ENCODE peak calls at places on chromosomes 2 and 18, in six cellular contexts. T is fibroblast of mammary gland, E is head of caudate nucleus, N is germinal center, I is neural crest cell, D is astrocyte of the spinal cord. G is an unnamed sample.

GRCh38 chr2:1550658-1551316 is 137.5 kb downstream of the TPO start:
- DNase-seq in D (peak), I (peak), T (peak), E (peak), N (peak), G (no peak)

GRCh38 chr2:25912851-25913695 is 34.8 kb upstream of the ASXL2 start:
- DNase-seq in T (peak), N (no peak), E (peak), D (peak), I (no peak), G (no peak)

GRCh38 chr2:33522571-33522970 is 46.1 kb downstream of the RASGRP3 start:
- DNase-seq in N (no peak), T (no peak), E (no peak), D (no peak), I (no peak), G (no peak)

GRCh38 chr2:75053484-75054112 is 95.2 kb downstream of the POLE4 start:
- DNase-seq in E (no peak), N (peak), T (no peak), I (peak), D (peak), G (no peak)

GRCh38 chr18:28136071-28136470 is 40.9 kb downstream of the CDH2 start:
- DNase-seq in D (no peak), I (no peak), N (no peak), E (no peak), T (no peak), G (no peak)

GRCh38 chr2:45033331-45033730 is 24.1 kb upstream of the SIX2 start:
- DNase-seq in N (no peak), T (no peak), D (no peak), I (no peak), E (no peak), G (no peak)

GRCh38 chr2:20524412-20525040 is 77.7 kb downstream of the RHOB start:
- DNase-seq in D (no peak), E (peak), I (no peak), N (peak), T (peak), G (peak)

GRCh38 chr18:886076-886475 is 18.6 kb upstream of the ADCYAP1 start:
- DNase-seq in T (no peak), N (no peak), D (no peak), I (no peak), E (no peak), G (no peak)

GRCh38 chr18:58831610-58832009 is 33.1 kb upstream of the ZNF532 start:
- DNase-seq in T (peak), N (no peak), I (no peak), E (no peak), D (peak), G (no peak)

GRCh38 chr2:111661286-111661940 is 222.6 kb downstream of the ANAPC1 start:
- DNase-seq in D (no peak), I (no peak), T (no peak), E (no peak), N (no peak), G (no peak)

GRCh38 chr2:7256377-7256776 is 339.2 kb downstream of the RNF144A start:
- DNase-seq in D (no peak), I (no peak), T (no peak), N (no peak), E (no peak), G (no peak)

GRCh38 chr2:197889041-197889440 is 84.6 kb downstream of the PLCL1 start:
- DNase-seq in E (peak), T (peak), D (peak), I (no peak), N (peak), G (no peak)

G was measured in ureter.